ENCODE peak calls at places on chromosomes 3 and 15, in six cellular contexts. J, L, Z, G, X and I are unnamed samples.

GRCh38 chr3:107753494-107753893 is 230.7 kb downstream of the BBX start:
- DNase-seq in J (peak), L (peak), Z (peak), G (peak), X (no peak), I (no peak)

GRCh38 chr3:157040456-157040855 is 119.5 kb downstream of the CCNL1 start:
- DNase-seq in J (no peak), L (no peak), Z (peak), G (no peak), X (no peak), I (no peak)

GRCh38 chr3:113136071-113136470 is 75.3 kb upstream of the BOC start:
- DNase-seq in J (no peak), L (peak), Z (no peak), G (peak), X (no peak), I (no peak)

GRCh38 chr15:36407647-36408046 is 171.8 kb upstream of the CDIN1 start:
- DNase-seq in J (peak), L (peak), Z (peak), G (peak), X (peak), I (no peak)

GRCh38 chr15:68106656-68107055 is 52.5 kb downstream of the PIAS1 start:
- DNase-seq in J (no peak), L (no peak), Z (peak), G (peak), X (no peak), I (no peak)

GRCh38 chr15:67179411-67179995 is 75.0 kb downstream of the AAGAB start:
- DNase-seq in J (no peak), L (no peak), Z (no peak), G (no peak), X (no peak), I (no peak)

GRCh38 chr3:179898024-179898423 is 138.7 kb downstream of the PEX5L start:
- DNase-seq in J (peak), L (peak), Z (peak), G (peak), X (no peak), I (no peak)

GRCh38 chr3:187465503-187465902 is 97.3 kb downstream of the RTP4 start:
- DNase-seq in J (no peak), L (no peak), Z (no peak), G (no peak), X (no peak), I (no peak)

GRCh38 chr3:190491533-190492054 is 22.3 kb upstream of the IL1RAP start:
- DNase-seq in J (no peak), L (no peak), Z (peak), G (no peak), X (no peak), I (no peak)

GRCh38 chr3:149933008-149933407 is 37.7 kb downstream of the PFN2 start:
- DNase-seq in J (no peak), L (no peak), Z (no peak), G (no peak), X (no peak), I (no peak)

GRCh38 chr3:69565316-69565715 is 173.9 kb upstream of the MITF start:
- DNase-seq in J (no peak), L (no peak), Z (no peak), G (no peak), X (no peak), I (no peak)

GRCh38 chr15:70853270-70853854 is 595 bp downstream of the LARP6 start:
- DNase-seq in J (no peak), L (no peak), Z (peak), G (peak), X (no peak), I (no peak)

GRCh38 chr15:62719316-62719715 is 323.2 kb upstream of the TPM1 start:
- DNase-seq in J (no peak), L (no peak), Z (peak), G (peak), X (no peak), I (no peak)

GRCh38 chr3:5264093-5264610 is 76.6 kb downstream of the EDEM1 start:
- DNase-seq in J (no peak), L (no peak), Z (peak), G (peak), X (no peak), I (no peak)

GRCh38 chr3:29718661-29719065 is 437.8 kb downstream of the RBMS3 start:
- DNase-seq in J (no peak), L (no peak), Z (peak), G (no peak), X (no peak), I (no peak)

GRCh38 chr3:134857776-134858515 is 62.9 kb downstream of the EPHB1 start:
- DNase-seq in J (no peak), L (no peak), Z (no peak), G (no peak), X (no peak), I (no peak)

GRCh38 chr3:33602829-33603228 is 115.2 kb downstream of the CLASP2 start:
- DNase-seq in J (no peak), L (no peak), Z (no peak), G (no peak), X (no peak), I (no peak)

GRCh38 chr15:69224383-69224782 is 63.9 kb downstream of the GLCE start:
- DNase-seq in J (no peak), L (no peak), Z (no peak), G (no peak), X (no peak), I (no peak)

GRCh38 chr3:128269796-128270195 is 116.5 kb downstream of the EEFSEC start:
- DNase-seq in J (no peak), L (no peak), Z (no peak), G (no peak), X (no peak), I (no peak)

GRCh38 chr3:28645149-28645548 is 296.5 kb upstream of the AZI2 start:
- DNase-seq in J (no peak), L (no peak), Z (no peak), G (no peak), X (no peak), I (no peak)

GRCh38 chr3:32184187-32184730 is 54.2 kb upstream of the CMTM8 start:
- DNase-seq in J (no peak), L (peak), Z (peak), G (peak), X (no peak), I (no peak)

GRCh38 chr3:188749010-188749617 is 422.7 kb upstream of the TPRG1 start:
- DNase-seq in J (peak), L (no peak), Z (no peak), G (no peak), X (no peak), I (no peak)

GRCh38 chr3:96182756-96183155 is 631.6 kb upstream of the EPHA6 start:
- DNase-seq in J (no peak), L (no peak), Z (peak), G (no peak), X (no peak), I (no peak)

GRCh38 chr3:149245738-149246451 is 24.3 kb upstream of the CP start:
- DNase-seq in J (no peak), L (peak), Z (peak), G (peak), X (no peak), I (no peak)

GRCh38 chr3:140166908-140167599 is 232.1 kb downstream of the CLSTN2 start:
- DNase-seq in J (no peak), L (no peak), Z (peak), G (no peak), X (no peak), I (no peak)

GRCh38 chr3:10322355-10322715 is 1.4 kb upstream of the SEC13 start:
- DNase-seq in J (no peak), L (no peak), Z (no peak), G (no peak), X (no peak), I (no peak)

GRCh38 chr3:52123106-52123708 is 31.0 kb downstream of the POC1A start:
- DNase-seq in J (peak), L (peak), Z (peak), G (peak), X (peak), I (peak)

GRCh38 chr3:122318620-122319019 is 6.4 kb upstream of the CSTA start:
- DNase-seq in J (no peak), L (no peak), Z (peak), G (no peak), X (no peak), I (no peak)

GRCh38 chr15:33864360-33865075 is 103.8 kb upstream of the CHRM5 start:
- DNase-seq in J (no peak), L (no peak), Z (no peak), G (no peak), X (no peak), I (no peak)

GRCh38 chr15:67120839-67121540 is 55.6 kb downstream of the SMAD3 start:
- DNase-seq in J (no peak), L (peak), Z (peak), G (peak), X (no peak), I (peak)

GRCh38 chr15:35327789-35328188 is 218.2 kb downstream of the DPH6 start:
- DNase-seq in J (no peak), L (no peak), Z (no peak), G (no peak), X (no peak), I (no peak)

GRCh38 chr15:86751116-86751515 is 671.4 kb downstream of the AGBL1 start:
- DNase-seq in J (no peak), L (no peak), Z (no peak), G (no peak), X (no peak), I (no peak)

GRCh38 chr3:43882976-43883680 is 192.4 kb downstream of the ABHD5 start:
- DNase-seq in J (no peak), L (no peak), Z (no peak), G (no peak), X (no peak), I (no peak)

GRCh38 chr15:48888836-48889235 is 10.9 kb downstream of the EID1 start:
- DNase-seq in J (no peak), L (peak), Z (no peak), G (no peak), X (no peak), I (no peak)

GRCh38 chr3:79040701-79041100 is 727.1 kb downstream of the ROBO1 start:
- DNase-seq in J (no peak), L (peak), Z (peak), G (peak), X (no peak), I (no peak)

GRCh38 chr3:63968612-63969350 is 54.5 kb downstream of the PSMD6 start:
- DNase-seq in J (no peak), L (no peak), Z (peak), G (peak), X (no peak), I (no peak)

GRCh38 chr3:98821072-98821471 is 57.9 kb downstream of the ST3GAL6 start:
- DNase-seq in J (no peak), L (no peak), Z (no peak), G (no peak), X (no peak), I (no peak)

GRCh38 chr15:34275154-34275553 is 50.3 kb downstream of the EMC4 start:
- DNase-seq in J (no peak), L (peak), Z (peak), G (no peak), X (no peak), I (no peak)

GRCh38 chr15:42919794-42920280 is 741 bp downstream of the TTBK2 start:
- DNase-seq in J (peak), L (peak), Z (peak), G (peak), X (no peak), I (no peak)